ENCODE peak calls at places on chromosomes 6 and 20, in six cellular contexts. R is HCT116, H is adrenal gland, K is ovary, E is breast epithelium, B is prostate gland. C is an unnamed sample.

GRCh38 chr6:158879180-158879579 is 60.0 kb upstream of the EZR start:
- DNase-seq in R (no peak), H (no peak), K (no peak), E (no peak), B (no peak), C (no peak)

GRCh38 chr6:10521104-10521808 is at the start of gene GCNT2:
- DNase-seq in R (no peak), H (no peak), K (no peak), E (no peak), B (peak; percentile 31), C (no peak)

GRCh38 chr20:29079769-29080690 is 2177.4 kb upstream of the DEFB115 start:
- DNase-seq in R (no peak), H (no peak), K (no peak), E (no peak), B (peak; percentile 66), C (no peak)

GRCh38 chr6:113073611-113074191 is 726.6 kb downstream of the RFPL4B start:
- DNase-seq in R (no peak), H (no peak), K (no peak), E (no peak), B (no peak), C (no peak)

GRCh38 chr6:12848969-12849368 is 132.4 kb downstream of the PHACTR1 start:
- DNase-seq in R (no peak), H (no peak), K (no peak), E (no peak), B (no peak), C (no peak)

GRCh38 chr20:47126709-47127108 is 229.8 kb downstream of the ZMYND8 start:
- DNase-seq in R (no peak), H (no peak), K (no peak), E (no peak), B (no peak), C (no peak)

GRCh38 chr20:33954504-33954903 is 39.2 kb upstream of the RALY start:
- DNase-seq in R (no peak), H (no peak), K (no peak), E (no peak), B (no peak), C (no peak)

GRCh38 chr20:37446286-37447032 is 74.6 kb upstream of the NNAT start:
- DNase-seq in R (no peak), H (no peak), K (no peak), E (no peak), B (no peak), C (no peak)

GRCh38 chr6:38588631-38589366 is 50.9 kb downstream of the BTBD9 start:
- DNase-seq in R (no peak), H (no peak), K (no peak), E (no peak), B (no peak), C (no peak)

DNA sequence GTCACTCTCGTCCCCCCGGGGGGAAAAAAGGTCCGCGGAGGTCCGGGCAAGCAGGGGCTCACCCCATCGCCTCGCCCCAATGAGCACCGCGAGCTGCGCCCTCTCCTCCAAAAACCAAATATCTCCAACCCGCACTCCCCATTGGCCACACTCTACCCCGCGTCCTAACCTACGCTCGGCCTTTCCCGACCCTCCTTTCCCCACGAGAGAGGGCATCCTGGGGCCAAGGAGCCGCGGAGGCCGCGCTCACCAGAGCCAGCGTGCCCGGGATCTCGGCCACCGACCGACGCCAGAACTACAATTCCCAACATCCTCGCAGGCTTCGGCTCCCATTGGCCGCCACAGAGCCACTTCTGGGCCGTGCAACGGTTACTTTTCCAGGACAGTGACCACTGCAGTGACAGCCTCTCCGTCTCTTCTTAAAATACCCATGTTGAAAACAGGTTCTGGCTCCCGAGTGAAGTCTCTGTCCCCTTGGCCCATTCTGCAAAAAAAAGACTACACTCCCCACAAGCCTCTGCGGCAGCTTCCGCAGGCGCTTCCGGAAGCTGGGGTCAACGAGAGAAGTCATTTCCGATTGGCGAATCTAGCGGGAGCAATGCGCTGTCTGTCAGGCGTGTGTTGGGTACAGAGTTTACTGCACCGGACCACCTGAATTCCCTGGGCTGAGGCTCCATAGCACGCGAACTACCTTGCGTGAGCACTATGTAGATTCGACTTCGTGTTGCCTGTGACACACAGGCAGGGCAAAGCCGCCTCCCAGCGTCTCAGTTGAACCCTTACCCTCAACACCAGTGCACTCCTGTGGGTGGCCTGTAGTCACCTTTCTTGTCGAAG is at the start of gene ZNF343:
- DNase-seq in R (peak; percentile 63), H (peak; percentile 82), K (peak; percentile 81), E (peak; percentile 73), B (peak; percentile 76), C (peak; percentile 76)
- TF ChIP-seq POLR2A in R (peak; percentile 90), H (peak; percentile 43), K (peak; percentile 46), E (no peak), B (no peak), C (peak; percentile 63)

GRCh38 chr6:129708496-129709216 is 1.3 kb downstream of the ARHGAP18 start:
- DNase-seq in R (no peak), H (no peak), K (no peak), E (no peak), B (no peak), C (no peak)

GRCh38 chr6:129707882-129708495 is 2.0 kb downstream of the ARHGAP18 start:
- DNase-seq in R (no peak), H (no peak), K (no peak), E (no peak), B (no peak), C (no peak)

GRCh38 chr6:129710722-129711631 is 1.0 kb upstream of the ARHGAP18 start:
- DNase-seq in R (no peak), H (no peak), K (no peak), E (no peak), B (no peak), C (no peak)

GRCh38 chr6:129709909-129710721 is at the start of gene ARHGAP18:
- DNase-seq in R (peak; percentile 86), H (peak; percentile 97), K (peak; percentile 84), E (peak; percentile 84), B (peak; percentile 93), C (peak; percentile 41)

DNA sequence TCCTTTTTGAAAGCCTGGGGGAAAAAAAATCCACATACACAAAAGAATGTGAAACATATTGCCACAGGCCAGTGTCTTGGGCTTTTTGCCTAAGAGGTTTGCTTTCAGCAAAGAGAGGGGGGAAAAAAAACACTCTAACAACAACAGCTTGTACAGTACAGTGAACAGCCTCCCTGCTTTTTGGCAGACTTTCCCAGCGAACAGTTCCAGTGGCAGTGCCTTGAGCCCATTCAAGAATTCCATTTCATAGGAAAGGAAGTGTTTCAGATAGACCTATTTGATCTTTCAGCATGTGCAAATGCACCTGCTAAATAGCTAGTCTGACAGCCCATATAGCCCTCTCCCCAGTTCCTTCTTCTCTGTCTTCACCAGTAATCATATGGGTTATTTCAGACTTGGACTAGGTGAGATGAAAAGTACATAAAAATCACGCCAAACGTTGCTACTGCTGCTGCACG is 497 bp downstream of the ARHGAP18 start:
- DNase-seq in R (no peak), H (peak; percentile 36), K (peak; percentile 39), E (no peak), B (no peak), C (no peak)
- TF ChIP-seq POLR2A in R (no peak), H (no peak), K (no peak), E (no peak), B (no peak), C (no peak)

GRCh38 chr6:30672445-30673253 is at the start of gene DHX16:
- DNase-seq in R (peak; percentile 99), H (peak; percentile 97), K (peak; percentile 94), E (peak; percentile 91), B (peak; percentile 94), C (peak; percentile 89)
- TF ChIP-seq POLR2A in R (peak; percentile 42), H (peak; percentile 62), K (peak; percentile 18), E (peak; percentile 16), B (peak; percentile 40), C (peak; percentile 32)

GRCh38 chr6:166382933-166383816 is at the start of gene MPC1:
- DNase-seq in R (peak; percentile 85), H (peak; percentile 96), K (peak; percentile 98), E (peak; percentile 94), B (peak; percentile 96), C (peak; percentile 79)
- TF ChIP-seq POLR2A in R (peak; percentile 49), H (peak; percentile 74), K (peak; percentile 39), E (peak; percentile 34), B (peak; percentile 70), C (peak; percentile 76)

GRCh38 chr6:117986401-117986800 is 79.3 kb downstream of the SLC35F1 start:
- DNase-seq in R (no peak), H (no peak), K (no peak), E (no peak), B (no peak), C (no peak)
- TF ChIP-seq POLR2A in R (no peak), H (no peak), K (no peak), E (no peak), B (no peak), C (no peak)

GRCh38 chr6:111492499-111492898 is 9.5 kb upstream of the REV3L start:
- DNase-seq in R (no peak), H (no peak), K (no peak), E (no peak), B (no peak), C (no peak)
- TF ChIP-seq POLR2A in R (no peak), H (no peak), K (no peak), E (no peak), B (no peak), C (no peak)

C was measured in H54.